ENCODE peak calls at places on chromosomes 16 and 17, in four cellular contexts. U, Z, G and D are unnamed samples. For H3K27me3 and H3K36me3, the result is how much of the 10 kb centered on the place peaks cover.

GRCh38 chr17:11583306-11583992 is 14.8 kb upstream of the DNAH9 start:
- DNase-seq in Z (no peak), U (no peak), G (no peak), D (no peak)

GRCh38 chr17:30576326-30576861 is 99.2 kb downstream of the GOSR1 start:
- DNase-seq in U (no peak), Z (no peak), G (no peak), D (peak)

GRCh38 chr16:84194470-84195200 is 3.7 kb downstream of the ADAD2 start:
- DNase-seq in Z (no peak), U (no peak), G (peak), D (peak)

GRCh38 chr17:16929281-16929680 is 42.6 kb downstream of the TNFRSF13B start:
- DNase-seq in Z (no peak), U (no peak), G (no peak), D (peak)

GRCh38 chr17:6035801-6036394 is 34.3 kb upstream of the WSCD1 start:
- DNase-seq in G (no peak), Z (no peak), U (no peak), D (no peak)

GRCh38 chr17:57311281-57312216 is 55.2 kb downstream of the MSI2 start:
- DNase-seq in Z (no peak), G (no peak), U (no peak), D (no peak)

GRCh38 chr16:1300664-1301476 is 8.6 kb upstream of the UBE2I start:
- DNase-seq in U (no peak), Z (peak), G (peak), D (peak)

GRCh38 chr17:56175299-56175935 is 22.1 kb downstream of the ANKFN1 start:
- DNase-seq in U (no peak), G (no peak), Z (no peak), D (no peak)

GRCh38 chr16:71353736-71354135 is 4.8 kb upstream of the CALB2 start:
- DNase-seq in U (no peak), Z (no peak), G (no peak), D (no peak)

GRCh38 chr17:3929181-3929580 is 12.9 kb upstream of the P2RX1 start:
- DNase-seq in Z (no peak), G (no peak), U (no peak), D (no peak)

GRCh38 chr17:1186214-1186820 is 6.5 kb upstream of the ABR start:
- DNase-seq in U (no peak), Z (no peak), G (no peak), D (no peak)

GRCh38 chr17:57523926-57524634 is 221.0 kb downstream of the CCDC182 start:
- DNase-seq in G (no peak), U (no peak), Z (peak), D (no peak)

GRCh38 chr17:16515933-16516332 is 23.9 kb upstream of the LRRC75A start:
- DNase-seq in G (no peak), Z (no peak), U (no peak), D (no peak)

GRCh38 chr17:21129023-21129681 is 2.4 kb downstream of the DHRS7B start:
- DNase-seq in G (peak), Z (no peak), U (no peak), D (peak)

GRCh38 chr16:69494993-69495392 is 70.6 kb downstream of the CYB5B start:
- DNase-seq in G (no peak), Z (no peak), U (no peak), D (peak)

GRCh38 chr17:29585080-29585751 is 4.2 kb downstream of the GIT1 start:
- DNase-seq in Z (peak), U (no peak), G (no peak), D (peak)

GRCh38 chr17:60173304-60173807 is 23.6 kb downstream of the CA4 start:
- DNase-seq in G (no peak), Z (no peak), U (peak), D (no peak)

GRCh38 chr17:74490716-74491115 is 24.3 kb downstream of the CD300A start:
- DNase-seq in G (no peak), Z (no peak), U (no peak), D (no peak)

GRCh38 chr17:65662166-65662565 is 100.7 kb upstream of the AXIN2 start:
- DNase-seq in Z (no peak), U (peak), G (no peak), D (no peak)

GRCh38 chr17:64572682-64573154 is 65.9 kb downstream of the CEP95 start:
- DNase-seq in U (peak), Z (no peak), G (no peak), D (no peak)

GRCh38 chr17:79948918-79949645 is 86.6 kb downstream of the TBC1D16 start:
- DNase-seq in Z (peak), G (no peak), U (no peak), D (peak)
- H3K4me3 ChIP-seq in Z (no peak), G (no peak), U (no peak), D (peak)

DNA sequence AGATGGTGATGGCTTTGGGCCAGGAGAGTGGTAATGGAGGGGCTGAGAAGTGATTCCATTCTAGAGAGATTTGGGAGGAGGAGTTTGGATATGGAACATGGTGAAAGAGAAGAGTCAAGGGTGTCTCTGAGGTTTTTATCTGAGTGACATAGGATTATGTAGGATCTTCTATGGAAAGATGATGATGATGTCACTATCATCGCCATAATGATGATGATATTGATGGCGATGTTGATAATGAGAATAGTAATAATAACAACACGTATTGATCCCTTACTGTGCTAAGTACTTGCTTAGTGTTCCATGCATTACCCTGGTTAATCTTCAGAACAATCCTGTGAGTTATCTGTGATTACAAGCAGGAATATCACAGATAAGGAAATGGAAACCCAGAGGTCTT is 16.6 kb downstream of the PDILT start:
- DNase-seq in U (no peak), G (no peak), Z (no peak), D (no peak)
- H3K27me3 ChIP-seq in U (under half), G (under half), Z (under half), D (under half)

DNA sequence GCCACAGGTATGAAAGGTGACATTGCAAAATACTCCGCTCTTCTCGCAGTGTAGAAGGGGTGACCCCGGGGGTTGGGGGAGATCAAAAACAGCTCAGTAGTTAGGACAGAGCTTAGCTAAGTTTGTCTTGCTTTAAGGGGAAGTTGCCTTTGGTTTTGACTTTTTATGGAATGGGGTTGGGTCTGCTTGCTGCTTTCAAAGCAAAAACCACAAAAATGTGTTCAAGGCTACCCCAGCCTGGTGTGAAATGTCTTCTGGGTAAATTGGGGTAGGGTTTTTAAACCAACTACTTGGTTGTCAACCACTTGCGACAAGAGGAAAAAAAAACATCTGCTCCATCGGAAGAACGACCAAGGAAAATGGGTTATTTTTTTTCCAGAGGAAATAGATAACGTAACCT is 6.2 kb downstream of the FUS start:
- DNase-seq in Z (no peak), G (no peak), U (no peak), D (no peak)
- H3K36me3 ChIP-seq in Z (half or more), G (under half), U (under half), D (half or more)

GRCh38 chr16:75494184-75494583 is 1.1 kb downstream of the CHST6 start:
- DNase-seq in G (no peak), U (no peak), Z (no peak), D (peak)

GRCh38 chr16:75496546-75496945 is 1.3 kb upstream of the CHST6 start:
- DNase-seq in G (no peak), Z (no peak), U (no peak), D (no peak)

GRCh38 chr16:75491876-75492275 is 3.4 kb downstream of the CHST6 start:
- DNase-seq in Z (no peak), U (no peak), G (no peak), D (peak)

GRCh38 chr16:75497558-75497957 is 2.3 kb upstream of the CHST6 start:
- DNase-seq in Z (no peak), G (no peak), U (no peak), D (no peak)

GRCh38 chr16:75494696-75495601 is at the start of gene CHST6:
- DNase-seq in Z (no peak), G (peak), U (no peak), D (peak)
- H3K4me3 ChIP-seq in Z (peak), G (peak), U (peak), D (peak)

GRCh38 chr16:67648088-67648763 is 3.3 kb downstream of the CARMIL2 start:
- DNase-seq in U (no peak), G (no peak), Z (peak), D (peak)

GRCh38 chr16:67647681-67648080 is 2.7 kb downstream of the CARMIL2 start:
- DNase-seq in U (no peak), Z (peak), G (no peak), D (no peak)

GRCh38 chr16:67647111-67647651 is 2.2 kb downstream of the CARMIL2 start:
- DNase-seq in G (no peak), U (no peak), Z (peak), D (peak)

GRCh38 chr16:67644038-67644437 is 906 bp upstream of the CARMIL2 start:
- DNase-seq in Z (no peak), G (no peak), U (no peak), D (peak)

DNA sequence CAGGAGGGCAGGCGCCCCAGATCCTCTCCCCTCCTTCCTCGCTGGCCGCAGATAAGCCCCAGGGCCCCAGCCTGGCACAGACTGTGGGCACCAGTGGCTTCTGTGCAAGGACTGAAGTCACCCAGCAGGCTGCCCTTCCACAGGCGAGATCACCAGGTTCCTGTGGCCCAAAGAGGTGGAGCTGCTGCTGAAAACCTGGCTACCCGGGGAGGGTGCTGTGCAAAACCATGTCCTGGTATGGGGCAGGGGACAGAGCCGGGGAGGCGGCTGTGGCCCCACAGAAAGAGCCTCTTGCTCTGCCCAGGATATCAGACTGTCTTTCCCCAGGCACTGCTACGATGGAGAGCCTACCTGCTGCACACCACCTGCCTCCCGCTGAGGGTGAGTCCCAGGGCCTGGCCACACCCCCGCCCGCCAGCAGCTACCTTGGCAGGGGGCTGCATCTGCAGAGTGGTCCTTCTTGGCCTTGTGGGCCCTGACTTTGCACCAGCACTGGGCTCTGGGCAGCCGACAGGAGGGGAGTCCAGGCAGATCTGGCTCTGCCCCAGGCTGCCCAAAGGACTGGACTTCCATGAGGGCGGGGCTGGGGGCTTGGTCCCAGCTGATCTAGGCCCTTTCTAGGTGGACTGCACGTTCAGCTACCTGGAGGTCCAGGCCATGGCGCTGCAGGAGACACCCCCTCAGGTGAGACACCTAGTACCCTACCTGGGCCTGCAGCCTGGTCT is 615 bp downstream of the CARMIL2 start:
- DNase-seq in Z (no peak), G (no peak), U (no peak), D (peak)
- H3K27me3 ChIP-seq in Z (half or more), G (under half), U (under half), D (half or more)

GRCh38 chr16:46930861-46931260 is 42.6 kb downstream of the DNAJA2 start:
- DNase-seq in U (no peak), Z (no peak), G (no peak), D (no peak)
- H3K36me3 ChIP-seq in U (under half), Z (under half), G (under half), D (under half)